ENCODE peak calls at places on chromosomes 1 and 21, in four cellular contexts. W is SW480, G is RPMI7951, Z is nucleus accumbens. N is an unnamed sample.

GRCh38 chr1:60874703-60875102 is 207.7 kb upstream of the NFIA start:
- DNase-seq in G (peak), W (peak), Z (no peak), N (no peak)

GRCh38 chr1:2351723-2352122 is 39.6 kb downstream of the MORN1 start:
- DNase-seq in W (no peak), G (no peak), Z (no peak), N (no peak)

GRCh38 chr1:27402349-27402754 is 9.9 kb downstream of the GPR3 start:
- DNase-seq in G (peak), W (peak), Z (peak), N (peak)

GRCh38 chr21:40254540-40255455 is 387.6 kb downstream of the PCP4 start:
- DNase-seq in W (peak), Z (no peak), G (no peak), N (no peak)

GRCh38 chr1:30191154-30191702 is 532.2 kb downstream of the MATN1 start:
- DNase-seq in W (peak), Z (no peak), G (peak), N (peak)

GRCh38 chr1:186165303-186165702 is 209.8 kb downstream of the TPR start:
- DNase-seq in Z (no peak), W (no peak), G (peak), N (peak)

GRCh38 chr1:169009666-169010065 is 96.8 kb upstream of the ATP1B1 start:
- DNase-seq in Z (no peak), W (no peak), G (no peak), N (no peak)

GRCh38 chr1:237296861-237297260 is 254.9 kb downstream of the RYR2 start:
- DNase-seq in Z (no peak), G (no peak), W (no peak), N (no peak)

GRCh38 chr1:114745351-114745750 is 12.4 kb downstream of the CSDE1 start:
- DNase-seq in Z (no peak), G (no peak), W (no peak), N (no peak)

GRCh38 chr1:232899278-232899677 is 51.1 kb upstream of the NTPCR start:
- DNase-seq in G (no peak), W (no peak), Z (no peak), N (no peak)

GRCh38 chr1:174021611-174022079 is 512 bp downstream of the RC3H1 start:
- DNase-seq in Z (peak), W (peak), G (peak), N (peak)

GRCh38 chr1:80876035-80876434 is 924.7 kb upstream of the ADGRL2 start:
- DNase-seq in Z (no peak), W (no peak), G (no peak), N (no peak)

GRCh38 chr1:59705849-59706599 is 108.7 kb upstream of the HOOK1 start:
- DNase-seq in W (no peak), G (peak), Z (no peak), N (no peak)

GRCh38 chr1:102863704-102864103 is 244.6 kb downstream of the COL11A1 start:
- DNase-seq in W (no peak), G (no peak), Z (no peak), N (no peak)

GRCh38 chr1:205356424-205357151 is at the start of gene KLHDC8A:
- DNase-seq in Z (peak), G (no peak), W (no peak), N (no peak)

GRCh38 chr1:214012418-214012817 is 24.6 kb downstream of the PROX1 start:
- DNase-seq in Z (no peak), W (no peak), G (no peak), N (no peak)

GRCh38 chr1:19070197-19070651 is 113.7 kb upstream of the IFFO2 start:
- DNase-seq in G (no peak), W (no peak), Z (no peak), N (no peak)

GRCh38 chr1:67060811-67061218 is 6.9 kb upstream of the SLC35D1 start:
- DNase-seq in Z (no peak), W (peak), G (peak), N (no peak)

GRCh38 chr1:101247404-101248287 is 10.8 kb downstream of the S1PR1 start:
- DNase-seq in Z (no peak), G (no peak), W (no peak), N (no peak)

GRCh38 chr1:3510136-3510955 is 55.9 kb downstream of the ARHGEF16 start:
- DNase-seq in W (no peak), G (no peak), Z (peak), N (no peak)

GRCh38 chr1:43067856-43068751 is 104.0 kb downstream of the EBNA1BP2 start:
- DNase-seq in G (no peak), Z (peak), W (peak), N (no peak)

GRCh38 chr1:119308806-119309205 is 59.8 kb upstream of the HAO2 start:
- DNase-seq in W (no peak), Z (no peak), G (no peak), N (no peak)

GRCh38 chr1:241413386-241413785 is 56.4 kb upstream of the RGS7 start:
- DNase-seq in Z (no peak), W (peak), G (peak), N (no peak)

GRCh38 chr1:88022507-88022906 is 661.6 kb upstream of the PKN2 start:
- DNase-seq in Z (no peak), G (no peak), W (no peak), N (peak)

GRCh38 chr1:239262538-239262937 is 123.8 kb upstream of the CHRM3 start:
- DNase-seq in Z (no peak), G (no peak), W (no peak), N (peak)

GRCh38 chr1:154386643-154387352 is 18.3 kb upstream of the IL6R start:
- DNase-seq in W (no peak), Z (no peak), G (no peak), N (no peak)

GRCh38 chr1:206006946-206007345 is 3.8 kb upstream of the RAB7B start:
- DNase-seq in W (no peak), G (no peak), Z (no peak), N (no peak)

GRCh38 chr1:112395261-112395831 is 668 bp upstream of the CTTNBP2NL start:
- DNase-seq in Z (no peak), W (no peak), G (no peak), N (peak)

N was measured in small intestine.